ENCODE peak calls at places on chromosome 6, in six cellular contexts. J, E, M, N, V and W are unnamed samples.

GRCh38 chr6:15296735-15297134 is 50.9 kb downstream of the JARID2 start:
- DNase-seq in J (peak), E (no peak), M (no peak), N (no peak), V (no peak), W (peak)

GRCh38 chr6:136846046-136846445 is 23.7 kb downstream of the PEX7 start:
- DNase-seq in J (peak), E (peak), M (no peak), N (peak), V (no peak), W (peak)

GRCh38 chr6:55568779-55569439 is 10.1 kb downstream of the HMGCLL1 start:
- DNase-seq in J (no peak), E (no peak), M (no peak), N (no peak), V (no peak), W (no peak)

GRCh38 chr6:27650620-27651370 is 177.9 kb upstream of the ZNF184 start:
- DNase-seq in J (peak), E (peak), M (no peak), N (no peak), V (no peak), W (peak)

GRCh38 chr6:31972709-31973350 is 892 bp upstream of the DXO start:
- DNase-seq in J (no peak), E (no peak), M (no peak), N (no peak), V (peak), W (no peak)

GRCh38 chr6:95084867-95085266 is 492.5 kb upstream of the MANEA start:
- DNase-seq in J (no peak), E (peak), M (no peak), N (no peak), V (no peak), W (no peak)

GRCh38 chr6:8177721-8178120 is 75.4 kb upstream of the EEF1E1 start:
- DNase-seq in J (no peak), E (no peak), M (no peak), N (no peak), V (no peak), W (no peak)

GRCh38 chr6:10695086-10695657 is 400 bp downstream of the PAK1IP1 start:
- DNase-seq in J (peak), E (no peak), M (no peak), N (no peak), V (no peak), W (no peak)

GRCh38 chr6:104381907-104382306 is 477.8 kb downstream of the HACE1 start:
- DNase-seq in J (no peak), E (peak), M (no peak), N (no peak), V (no peak), W (no peak)

GRCh38 chr6:161245363-161245762 is 28.5 kb downstream of the AGPAT4 start:
- DNase-seq in J (no peak), E (no peak), M (no peak), N (no peak), V (no peak), W (no peak)

GRCh38 chr6:161351855-161352254 is 78.0 kb upstream of the AGPAT4 start:
- DNase-seq in J (no peak), E (no peak), M (no peak), N (no peak), V (no peak), W (no peak)

GRCh38 chr6:50721978-50722377 is 8.7 kb downstream of the TFAP2D start:
- DNase-seq in J (no peak), E (no peak), M (no peak), N (no peak), V (no peak), W (no peak)

GRCh38 chr6:99334526-99335127 is 14.8 kb downstream of the FAXC start:
- DNase-seq in J (peak), E (peak), M (no peak), N (no peak), V (peak), W (peak)

DNA sequence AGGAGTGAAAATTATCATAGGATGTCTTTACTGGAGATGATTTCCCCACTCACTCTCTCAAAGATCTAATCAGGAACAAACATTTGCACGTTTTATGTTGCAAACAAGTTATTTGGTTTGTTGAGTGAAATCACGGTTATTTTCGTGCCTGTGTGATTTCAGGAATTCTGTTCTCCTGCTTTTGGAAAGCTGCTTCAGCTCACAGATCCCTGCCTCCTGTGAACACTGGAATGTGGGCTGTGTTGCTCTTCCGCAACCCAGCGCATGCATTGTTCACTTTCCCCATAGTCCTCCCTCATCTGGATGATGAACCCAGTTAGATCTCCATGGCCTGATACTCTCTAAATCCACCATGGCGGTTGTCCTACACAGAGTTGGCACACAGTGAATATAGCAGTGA is 91.0 kb downstream of the PLEKHG1 start:
- DNase-seq in J (no peak), E (no peak), M (no peak), N (no peak), V (no peak), W (no peak)
- H3K4me3 ChIP-seq in J (no peak), E (no peak), M (no peak), N (no peak), V (no peak), W (no peak)

GRCh38 chr6:75524322-75524972 is 30.8 kb upstream of the FILIP1 start:
- DNase-seq in J (no peak), E (no peak), M (peak), N (no peak), V (peak), W (no peak)
- H3K4me3 ChIP-seq in J (no peak), E (no peak), M (no peak), N (no peak), V (no peak), W (no peak)

GRCh38 chr6:89385156-89385667 is 26.9 kb downstream of the RRAGD start:
- DNase-seq in J (peak), E (no peak), M (no peak), N (no peak), V (no peak), W (no peak)

GRCh38 chr6:89387516-89388222 is 24.4 kb downstream of the RRAGD start:
- DNase-seq in J (peak), E (no peak), M (no peak), N (no peak), V (no peak), W (no peak)

GRCh38 chr6:89388846-89389245 is 23.2 kb downstream of the RRAGD start:
- DNase-seq in J (no peak), E (no peak), M (no peak), N (no peak), V (no peak), W (no peak)

GRCh38 chr6:89385846-89386245 is 26.2 kb downstream of the RRAGD start:
- DNase-seq in J (no peak), E (no peak), M (no peak), N (no peak), V (no peak), W (no peak)

GRCh38 chr6:89386917-89387491 is 25.1 kb downstream of the RRAGD start:
- DNase-seq in J (no peak), E (no peak), M (no peak), N (no peak), V (no peak), W (no peak)
- H3K4me3 ChIP-seq in J (peak), E (no peak), M (no peak), N (no peak), V (no peak), W (no peak)

GRCh38 chr6:26055670-26056582 is 31.3 kb upstream of the HFE start:
- DNase-seq in J (peak), E (peak), M (peak), N (peak), V (peak), W (peak)

GRCh38 chr6:26051683-26052310 is 35.4 kb upstream of the HFE start:
- DNase-seq in J (no peak), E (no peak), M (no peak), N (no peak), V (no peak), W (no peak)

GRCh38 chr6:26054937-26055669 is 32.1 kb upstream of the HFE start:
- DNase-seq in J (peak), E (peak), M (peak), N (peak), V (peak), W (peak)

GRCh38 chr6:26054659-26054936 is 32.6 kb upstream of the HFE start:
- DNase-seq in J (no peak), E (no peak), M (no peak), N (no peak), V (no peak), W (no peak)

GRCh38 chr6:26053929-26054658 is 33.1 kb upstream of the HFE start:
- DNase-seq in J (peak), E (no peak), M (no peak), N (no peak), V (no peak), W (no peak)
- H3K4me3 ChIP-seq in J (peak), E (peak), M (no peak), N (peak), V (peak), W (peak)

GRCh38 chr6:45923831-45924391 is 91.7 kb downstream of the CLIC5 start:
- DNase-seq in J (peak), E (peak), M (no peak), N (no peak), V (no peak), W (no peak)
- H3K4me3 ChIP-seq in J (no peak), E (no peak), M (no peak), N (no peak), V (no peak), W (no peak)

GRCh38 chr6:164928366-164929154 is 380.8 kb downstream of the C6orf118 start:
- DNase-seq in J (no peak), E (no peak), M (no peak), N (no peak), V (no peak), W (no peak)
- H3K4me3 ChIP-seq in J (no peak), E (no peak), M (no peak), N (no peak), V (peak), W (no peak)

GRCh38 chr6:30841644-30842504 is 42.4 kb upstream of the DDR1 start:
- DNase-seq in J (no peak), E (no peak), M (no peak), N (peak), V (no peak), W (no peak)

GRCh38 chr6:30843611-30843998 is 40.7 kb upstream of the DDR1 start:
- DNase-seq in J (no peak), E (no peak), M (no peak), N (no peak), V (no peak), W (no peak)

GRCh38 chr6:30842754-30843610 is 41.3 kb upstream of the DDR1 start:
- DNase-seq in J (no peak), E (no peak), M (no peak), N (no peak), V (no peak), W (peak)

GRCh38 chr6:30845183-30845582 is 39.1 kb upstream of the DDR1 start:
- DNase-seq in J (no peak), E (peak), M (no peak), N (no peak), V (no peak), W (no peak)

GRCh38 chr6:30844118-30844535 is 40.2 kb upstream of the DDR1 start:
- DNase-seq in J (no peak), E (peak), M (no peak), N (no peak), V (peak), W (no peak)
- H3K4me3 ChIP-seq in J (no peak), E (peak), M (no peak), N (no peak), V (no peak), W (peak)

GRCh38 chr6:153595903-153596302 is 443.1 kb upstream of the OPRM1 start:
- DNase-seq in J (no peak), E (no peak), M (no peak), N (no peak), V (no peak), W (no peak)

GRCh38 chr6:153588328-153588727 is 450.7 kb upstream of the OPRM1 start:
- DNase-seq in J (no peak), E (no peak), M (no peak), N (no peak), V (no peak), W (no peak)

GRCh38 chr6:153591165-153591564 is 447.9 kb upstream of the OPRM1 start:
- DNase-seq in J (peak), E (no peak), M (no peak), N (no peak), V (no peak), W (no peak)
- H3K4me3 ChIP-seq in J (peak), E (peak), M (no peak), N (no peak), V (no peak), W (no peak)

GRCh38 chr6:150417899-150418824 is 49.4 kb downstream of the IYD start:
- DNase-seq in J (peak), E (no peak), M (no peak), N (no peak), V (peak), W (peak)
- H3K4me3 ChIP-seq in J (no peak), E (no peak), M (no peak), N (peak), V (peak), W (no peak)